ENCODE peak calls at places on chromosomes 1 and 21, in five cellular contexts. One of them, this sample, is unnamed.

GRCh38 chr1:109628540-109629321 is 9.1 kb downstream of the AMPD2 start:
- DNase-seq in fibroblast of pulmonary artery: no peak
- DNase-seq in hepatocyte: no peak
- DNase-seq in coronary artery: no peak
- DNase-seq in astrocyte: peak
- DNase-seq in this sample: no peak

GRCh38 chr21:42113926-42114409 is 42.9 kb downstream of the UMODL1 start:
- DNase-seq in fibroblast of pulmonary artery: no peak
- DNase-seq in hepatocyte: no peak
- DNase-seq in coronary artery: no peak
- DNase-seq in astrocyte: no peak
- DNase-seq in this sample: no peak

GRCh38 chr1:208177656-208178055 is 66.5 kb downstream of the PLXNA2 start:
- DNase-seq in fibroblast of pulmonary artery: no peak
- DNase-seq in hepatocyte: peak
- DNase-seq in coronary artery: no peak
- DNase-seq in astrocyte: peak
- DNase-seq in this sample: no peak

GRCh38 chr1:231628207-231628876 is 1.8 kb downstream of the DISC1 start:
- DNase-seq in fibroblast of pulmonary artery: no peak
- DNase-seq in hepatocyte: peak
- DNase-seq in coronary artery: no peak
- DNase-seq in astrocyte: no peak
- DNase-seq in this sample: peak

GRCh38 chr1:26728645-26729044 is 32.8 kb downstream of the ARID1A start:
- DNase-seq in fibroblast of pulmonary artery: no peak
- DNase-seq in hepatocyte: no peak
- DNase-seq in coronary artery: no peak
- DNase-seq in astrocyte: no peak
- DNase-seq in this sample: no peak

GRCh38 chr1:243364330-243364729 is 108.5 kb downstream of the SDCCAG8 start:
- DNase-seq in fibroblast of pulmonary artery: no peak
- DNase-seq in hepatocyte: no peak
- DNase-seq in coronary artery: no peak
- DNase-seq in astrocyte: no peak
- DNase-seq in this sample: no peak

GRCh38 chr1:119808972-119809550 is 2.2 kb downstream of the REG4 start:
- DNase-seq in fibroblast of pulmonary artery: peak
- DNase-seq in hepatocyte: peak
- DNase-seq in coronary artery: no peak
- DNase-seq in astrocyte: peak
- DNase-seq in this sample: peak

GRCh38 chr1:91885331-91885715 is 628 bp downstream of the TGFBR3 start:
- DNase-seq in fibroblast of pulmonary artery: peak
- DNase-seq in hepatocyte: peak
- DNase-seq in coronary artery: peak
- DNase-seq in astrocyte: no peak
- DNase-seq in this sample: no peak

GRCh38 chr1:94936861-94937620 is 10.1 kb upstream of the CNN3 start:
- DNase-seq in fibroblast of pulmonary artery: no peak
- DNase-seq in hepatocyte: no peak
- DNase-seq in coronary artery: no peak
- DNase-seq in astrocyte: peak
- DNase-seq in this sample: no peak

GRCh38 chr1:207987164-207987563 is 76.2 kb upstream of the CD34 start:
- DNase-seq in fibroblast of pulmonary artery: peak
- DNase-seq in hepatocyte: no peak
- DNase-seq in coronary artery: no peak
- DNase-seq in astrocyte: peak
- DNase-seq in this sample: no peak

GRCh38 chr1:226029093-226029496 is 30.0 kb upstream of the SDE2 start:
- DNase-seq in fibroblast of pulmonary artery: no peak
- DNase-seq in hepatocyte: peak
- DNase-seq in coronary artery: no peak
- DNase-seq in astrocyte: no peak
- DNase-seq in this sample: no peak

GRCh38 chr1:117013310-117013850 is 11.8 kb downstream of the CD101 start:
- DNase-seq in fibroblast of pulmonary artery: no peak
- DNase-seq in hepatocyte: no peak
- DNase-seq in coronary artery: no peak
- DNase-seq in astrocyte: no peak
- DNase-seq in this sample: no peak

GRCh38 chr1:88685239-88685604 is 1.1 kb downstream of the PKN2 start:
- DNase-seq in fibroblast of pulmonary artery: no peak
- DNase-seq in hepatocyte: peak
- DNase-seq in coronary artery: no peak
- DNase-seq in astrocyte: no peak
- DNase-seq in this sample: no peak

GRCh38 chr1:20358761-20359263 is 68.1 kb downstream of the VWA5B1 start:
- DNase-seq in fibroblast of pulmonary artery: peak
- DNase-seq in hepatocyte: peak
- DNase-seq in coronary artery: no peak
- DNase-seq in astrocyte: peak
- DNase-seq in this sample: no peak

GRCh38 chr21:42858185-42858847 is 21.0 kb downstream of the WDR4 start:
- DNase-seq in fibroblast of pulmonary artery: no peak
- DNase-seq in hepatocyte: no peak
- DNase-seq in coronary artery: no peak
- DNase-seq in astrocyte: no peak
- DNase-seq in this sample: no peak

GRCh38 chr21:37550618-37551405 is 184.2 kb downstream of the DYRK1A start:
- DNase-seq in fibroblast of pulmonary artery: no peak
- DNase-seq in hepatocyte: peak
- DNase-seq in coronary artery: no peak
- DNase-seq in astrocyte: no peak
- DNase-seq in this sample: no peak

GRCh38 chr1:228953207-228953606 is 217.9 kb downstream of the RHOU start:
- DNase-seq in fibroblast of pulmonary artery: no peak
- DNase-seq in hepatocyte: no peak
- DNase-seq in coronary artery: peak
- DNase-seq in astrocyte: no peak
- DNase-seq in this sample: no peak

GRCh38 chr1:171220551-171221175 is 27.6 kb upstream of the FMO1 start:
- DNase-seq in fibroblast of pulmonary artery: peak
- DNase-seq in hepatocyte: peak
- DNase-seq in coronary artery: no peak
- DNase-seq in astrocyte: peak
- DNase-seq in this sample: no peak

GRCh38 chr1:218739426-218739825 is 394.3 kb downstream of the TGFB2 start:
- DNase-seq in fibroblast of pulmonary artery: peak
- DNase-seq in hepatocyte: no peak
- DNase-seq in coronary artery: no peak
- DNase-seq in astrocyte: no peak
- DNase-seq in this sample: no peak

GRCh38 chr1:117368116-117369108 is 1.2 kb downstream of the MAN1A2 start:
- DNase-seq in fibroblast of pulmonary artery: no peak
- DNase-seq in hepatocyte: peak
- DNase-seq in coronary artery: no peak
- DNase-seq in astrocyte: peak
- DNase-seq in this sample: no peak

GRCh38 chr1:94783342-94784264 is 36.6 kb upstream of the SLC44A3 start:
- DNase-seq in fibroblast of pulmonary artery: peak
- DNase-seq in hepatocyte: peak
- DNase-seq in coronary artery: peak
- DNase-seq in astrocyte: peak
- DNase-seq in this sample: no peak

GRCh38 chr1:244049969-244050834 is 881 bp upstream of the ZBTB18 start:
- DNase-seq in fibroblast of pulmonary artery: no peak
- DNase-seq in hepatocyte: peak
- DNase-seq in coronary artery: no peak
- DNase-seq in astrocyte: no peak
- DNase-seq in this sample: no peak

GRCh38 chr21:28684351-28684750 is 308.3 kb downstream of the LTN1 start:
- DNase-seq in fibroblast of pulmonary artery: no peak
- DNase-seq in hepatocyte: no peak
- DNase-seq in coronary artery: no peak
- DNase-seq in astrocyte: no peak
- DNase-seq in this sample: no peak

GRCh38 chr1:17909634-17910033 is 154.5 kb downstream of the ACTL8 start:
- DNase-seq in fibroblast of pulmonary artery: peak
- DNase-seq in hepatocyte: no peak
- DNase-seq in coronary artery: no peak
- DNase-seq in astrocyte: no peak
- DNase-seq in this sample: no peak
- TF ChIP-seq CTCF in fibroblast of pulmonary artery: peak
- TF ChIP-seq CTCF in hepatocyte: peak
- TF ChIP-seq CTCF in coronary artery: no peak
- TF ChIP-seq CTCF in astrocyte: peak
- TF ChIP-seq CTCF in this sample: no peak

DNA sequence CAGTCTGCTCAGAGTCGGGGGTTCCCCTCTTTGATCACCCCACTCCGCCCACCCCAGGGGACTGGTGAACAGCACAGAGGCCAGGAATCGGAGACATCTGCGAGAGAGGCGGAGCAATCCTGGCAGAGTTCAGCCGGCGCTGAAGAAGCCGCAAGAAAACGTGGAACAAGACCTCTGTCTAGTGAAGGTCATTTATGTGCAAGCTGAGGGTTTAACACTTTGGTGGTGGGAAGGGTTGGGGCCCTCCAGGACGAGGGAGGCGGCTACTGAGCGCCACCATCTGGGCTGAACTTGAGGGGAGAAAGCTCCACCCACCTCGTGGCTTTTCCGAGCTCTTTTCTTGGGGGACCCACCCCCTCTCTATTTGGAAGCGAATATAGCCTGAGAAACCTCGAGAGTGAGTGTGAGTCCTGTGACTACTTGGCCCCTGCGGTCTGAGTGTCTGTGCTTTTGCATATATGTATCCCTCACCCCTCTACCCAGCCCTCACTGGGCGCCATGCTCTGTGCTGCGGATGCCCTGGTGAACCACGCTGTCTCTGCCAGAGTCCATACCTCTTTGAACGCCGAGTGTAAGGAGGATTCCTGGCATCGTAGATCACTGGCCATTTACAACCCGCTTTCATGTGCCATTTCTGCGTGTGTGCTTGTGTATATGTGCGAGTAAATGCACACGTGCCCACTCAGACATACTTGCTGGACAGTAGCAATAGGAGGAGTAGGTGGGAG is 1.2 kb upstream of the EPHA10 start:
- DNase-seq in fibroblast of pulmonary artery: no peak
- DNase-seq in hepatocyte: no peak
- DNase-seq in coronary artery: no peak
- DNase-seq in astrocyte: no peak
- DNase-seq in this sample: no peak
- TF ChIP-seq CTCF in fibroblast of pulmonary artery: no peak
- TF ChIP-seq CTCF in hepatocyte: no peak
- TF ChIP-seq CTCF in coronary artery: no peak
- TF ChIP-seq CTCF in astrocyte: no peak
- TF ChIP-seq CTCF in this sample: no peak

GRCh38 chr1:32454726-32455125 is 10.1 kb upstream of the ZBTB8B start:
- DNase-seq in fibroblast of pulmonary artery: peak
- DNase-seq in hepatocyte: peak
- DNase-seq in coronary artery: no peak
- DNase-seq in astrocyte: peak
- DNase-seq in this sample: no peak
- TF ChIP-seq CTCF in fibroblast of pulmonary artery: no peak
- TF ChIP-seq CTCF in hepatocyte: no peak
- TF ChIP-seq CTCF in coronary artery: no peak
- TF ChIP-seq CTCF in astrocyte: no peak
- TF ChIP-seq CTCF in this sample: no peak

GRCh38 chr1:212364985-212365384 is 49.7 kb downstream of the PACC1 start:
- DNase-seq in fibroblast of pulmonary artery: no peak
- DNase-seq in hepatocyte: no peak
- DNase-seq in coronary artery: no peak
- DNase-seq in astrocyte: no peak
- DNase-seq in this sample: no peak

GRCh38 chr1:212368073-212368484 is 46.6 kb downstream of the PACC1 start:
- DNase-seq in fibroblast of pulmonary artery: peak
- DNase-seq in hepatocyte: peak
- DNase-seq in coronary artery: no peak
- DNase-seq in astrocyte: peak
- DNase-seq in this sample: no peak

GRCh38 chr1:212366901-212367300 is 47.8 kb downstream of the PACC1 start:
- DNase-seq in fibroblast of pulmonary artery: peak
- DNase-seq in hepatocyte: no peak
- DNase-seq in coronary artery: no peak
- DNase-seq in astrocyte: peak
- DNase-seq in this sample: no peak

GRCh38 chr1:212367474-212368072 is 47.1 kb downstream of the PACC1 start:
- DNase-seq in fibroblast of pulmonary artery: no peak
- DNase-seq in hepatocyte: no peak
- DNase-seq in coronary artery: no peak
- DNase-seq in astrocyte: no peak
- DNase-seq in this sample: no peak
- TF ChIP-seq CTCF in fibroblast of pulmonary artery: no peak
- TF ChIP-seq CTCF in hepatocyte: no peak
- TF ChIP-seq CTCF in coronary artery: no peak
- TF ChIP-seq CTCF in astrocyte: no peak
- TF ChIP-seq CTCF in this sample: no peak

GRCh38 chr1:149883598-149884247 is 15.6 kb upstream of the BOLA1 start:
- DNase-seq in fibroblast of pulmonary artery: no peak
- DNase-seq in hepatocyte: no peak
- DNase-seq in coronary artery: no peak
- DNase-seq in astrocyte: no peak
- DNase-seq in this sample: no peak

GRCh38 chr1:149886396-149887195 is 12.8 kb upstream of the BOLA1 start:
- DNase-seq in fibroblast of pulmonary artery: peak
- DNase-seq in hepatocyte: peak
- DNase-seq in coronary artery: peak
- DNase-seq in astrocyte: peak
- DNase-seq in this sample: peak

GRCh38 chr1:149887456-149888159 is 11.8 kb upstream of the BOLA1 start:
- DNase-seq in fibroblast of pulmonary artery: peak
- DNase-seq in hepatocyte: peak
- DNase-seq in coronary artery: peak
- DNase-seq in astrocyte: peak
- DNase-seq in this sample: peak

GRCh38 chr1:149884433-149885363 is 14.7 kb upstream of the BOLA1 start:
- DNase-seq in fibroblast of pulmonary artery: peak
- DNase-seq in hepatocyte: peak
- DNase-seq in coronary artery: no peak
- DNase-seq in astrocyte: peak
- DNase-seq in this sample: no peak

DNA sequence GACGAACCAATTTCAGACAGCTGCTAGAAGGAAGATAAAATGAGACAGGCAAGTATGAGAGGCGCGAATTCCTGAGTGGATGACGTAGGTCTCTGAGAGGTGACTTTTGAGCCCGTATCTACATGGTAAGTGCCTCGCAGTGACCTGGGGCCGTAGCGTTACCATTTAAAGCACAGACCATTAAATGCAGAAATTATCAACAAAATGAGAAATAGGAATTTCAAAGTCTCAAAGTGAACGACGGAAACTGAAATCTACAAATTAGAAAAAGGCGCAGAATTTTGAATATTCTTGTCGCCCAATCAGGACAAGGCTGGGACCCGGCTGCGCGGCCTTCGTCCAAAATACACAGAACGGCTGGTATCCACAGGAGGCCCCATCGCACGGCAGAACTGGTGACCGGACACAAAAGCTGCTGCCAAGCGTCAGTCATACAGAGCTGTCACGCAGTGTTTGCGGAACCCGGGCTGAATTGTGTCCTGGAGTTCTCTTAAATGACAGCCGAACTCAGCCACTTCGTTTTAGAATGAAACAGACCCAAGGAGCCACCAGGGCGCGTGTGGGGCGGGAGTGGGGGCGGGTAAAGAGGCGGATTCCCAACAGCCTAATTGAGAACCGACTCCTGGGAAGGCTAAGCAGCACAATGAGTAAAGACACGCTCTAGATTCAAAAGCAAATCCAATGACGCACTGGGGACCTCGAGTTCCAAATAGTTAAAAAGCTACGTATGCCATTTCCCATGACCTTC is 13.8 kb upstream of the BOLA1 start:
- DNase-seq in fibroblast of pulmonary artery: peak
- DNase-seq in hepatocyte: peak
- DNase-seq in coronary artery: peak
- DNase-seq in astrocyte: peak
- DNase-seq in this sample: peak
- TF ChIP-seq CTCF in fibroblast of pulmonary artery: no peak
- TF ChIP-seq CTCF in hepatocyte: peak
- TF ChIP-seq CTCF in coronary artery: no peak
- TF ChIP-seq CTCF in astrocyte: no peak
- TF ChIP-seq CTCF in this sample: no peak